ENCODE peak calls at places on chromosomes 7 and 10, in six cellular contexts. W is AG04450, S is pancreas, D is colonic mucosa, I is upper lobe of right lung, Q is transverse colon. Z is an unnamed sample.

GRCh38 chr10:6583447-6583846 is 3.4 kb upstream of the PRKCQ start:
- DNase-seq in D (no peak), I (no peak), S (no peak), W (no peak), Q (no peak), Z (no peak)

GRCh38 chr10:132418520-132419416 is 21.8 kb downstream of the PWWP2B start:
- DNase-seq in I (peak; percentile 90), D (peak; percentile 92), Q (peak; percentile 93), W (no peak), S (peak; percentile 94), Z (no peak)

GRCh38 chr7:5997210-5997808 is 11.5 kb downstream of the PMS2 start:
- DNase-seq in D (peak; percentile 53), I (no peak), Q (peak; percentile 58), S (no peak), W (peak; percentile 32), Z (peak; percentile 24)

GRCh38 chr7:38374507-38374906 is 101.1 kb upstream of the TARP start:
- DNase-seq in I (no peak), D (no peak), S (no peak), Q (no peak), W (no peak), Z (no peak)

GRCh38 chr7:1323178-1324027 is 90.7 kb downstream of the UNCX start:
- DNase-seq in S (no peak), W (no peak), D (no peak), I (no peak), Q (no peak), Z (no peak)

GRCh38 chr7:150415161-150416160 is 35.0 kb upstream of the GIMAP8 start:
- DNase-seq in S (no peak), D (peak; percentile 9), W (no peak), Q (no peak), I (no peak), Z (no peak)

GRCh38 chr7:128121731-128122576 is 90.7 kb upstream of the LRRC4 start:
- DNase-seq in D (no peak), I (no peak), Q (no peak), S (no peak), W (no peak), Z (peak; percentile 42)

GRCh38 chr10:100882681-100883321 is 30.0 kb upstream of the SLF2 start:
- DNase-seq in Q (no peak), D (no peak), W (peak; percentile 47), S (no peak), I (peak; percentile 41), Z (peak; percentile 35)

GRCh38 chr7:51224811-51225581 is 91.6 kb downstream of the COBL start:
- DNase-seq in D (peak; percentile 88), Q (peak; percentile 85), W (no peak), I (peak; percentile 75), S (peak; percentile 82), Z (no peak)

GRCh38 chr7:102284891-102285540 is 1.7 kb upstream of the SH2B2 start:
- DNase-seq in D (peak; percentile 53), S (peak; percentile 76), Q (peak; percentile 55), W (no peak), I (peak; percentile 89), Z (peak; percentile 73)

GRCh38 chr10:103602852-103603155 is 109.3 kb downstream of the NEURL1 start:
- DNase-seq in Q (no peak), I (no peak), W (no peak), D (no peak), S (no peak), Z (no peak)

GRCh38 chr7:106071999-106072714 is 40.0 kb downstream of the SYPL1 start:
- DNase-seq in D (peak; percentile 70), S (no peak), Q (peak; percentile 53), I (no peak), W (no peak), Z (peak; percentile 54)

GRCh38 chr10:102413053-102413705 is 5.4 kb downstream of the PSD start:
- DNase-seq in Q (no peak), I (no peak), S (peak; percentile 40), D (no peak), W (no peak), Z (no peak)

GRCh38 chr7:128890306-128891109 is 20.0 kb downstream of the KCP start:
- DNase-seq in S (peak; percentile 67), I (peak; percentile 75), D (peak; percentile 65), W (no peak), Q (peak; percentile 74), Z (no peak)

GRCh38 chr7:42348627-42349026 is 111.6 kb upstream of the GLI3 start:
- DNase-seq in W (no peak), Q (no peak), D (no peak), I (no peak), S (no peak), Z (no peak)

GRCh38 chr10:50981385-50981784 is 92.9 kb upstream of the PRKG1 start:
- DNase-seq in D (no peak), Q (no peak), I (no peak), W (no peak), S (no peak), Z (no peak)

GRCh38 chr10:102713483-102713813 is 749 bp downstream of the ARL3 start:
- DNase-seq in Q (no peak), W (no peak), S (no peak), I (no peak), D (no peak), Z (no peak)

GRCh38 chr10:110609592-110609991 is 34.5 kb upstream of the RBM20 start:
- DNase-seq in D (no peak), W (no peak), Q (no peak), S (no peak), I (no peak), Z (peak; percentile 59)

GRCh38 chr10:60718891-60719290 is 59.4 kb upstream of the CDK1 start:
- DNase-seq in W (no peak), D (no peak), Q (no peak), I (no peak), S (no peak), Z (no peak)

GRCh38 chr10:124675824-124676223 is 68.4 kb downstream of the FAM53B start:
- DNase-seq in Q (no peak), S (no peak), W (no peak), I (no peak), D (no peak), Z (no peak)

GRCh38 chr7:8443871-8444756 is 10.7 kb downstream of the NXPH1 start:
- DNase-seq in S (no peak), D (no peak), W (no peak), Q (no peak), I (no peak), Z (no peak)

GRCh38 chr7:5595545-5596045 is 172.0 kb upstream of the TNRC18 start:
- DNase-seq in S (no peak), W (no peak), I (no peak), Q (no peak), D (no peak), Z (no peak)

GRCh38 chr10:30827531-30828120 is 198.1 kb upstream of the LYZL2 start:
- DNase-seq in D (no peak), I (no peak), W (peak; percentile 62), S (no peak), Q (no peak), Z (peak; percentile 49)

GRCh38 chr10:75401569-75402485 is at the start of gene ZNF503:
- DNase-seq in D (peak; percentile 95), I (peak; percentile 98), W (peak; percentile 95), S (peak; percentile 97), Q (peak; percentile 94), Z (peak; percentile 97)

DNA sequence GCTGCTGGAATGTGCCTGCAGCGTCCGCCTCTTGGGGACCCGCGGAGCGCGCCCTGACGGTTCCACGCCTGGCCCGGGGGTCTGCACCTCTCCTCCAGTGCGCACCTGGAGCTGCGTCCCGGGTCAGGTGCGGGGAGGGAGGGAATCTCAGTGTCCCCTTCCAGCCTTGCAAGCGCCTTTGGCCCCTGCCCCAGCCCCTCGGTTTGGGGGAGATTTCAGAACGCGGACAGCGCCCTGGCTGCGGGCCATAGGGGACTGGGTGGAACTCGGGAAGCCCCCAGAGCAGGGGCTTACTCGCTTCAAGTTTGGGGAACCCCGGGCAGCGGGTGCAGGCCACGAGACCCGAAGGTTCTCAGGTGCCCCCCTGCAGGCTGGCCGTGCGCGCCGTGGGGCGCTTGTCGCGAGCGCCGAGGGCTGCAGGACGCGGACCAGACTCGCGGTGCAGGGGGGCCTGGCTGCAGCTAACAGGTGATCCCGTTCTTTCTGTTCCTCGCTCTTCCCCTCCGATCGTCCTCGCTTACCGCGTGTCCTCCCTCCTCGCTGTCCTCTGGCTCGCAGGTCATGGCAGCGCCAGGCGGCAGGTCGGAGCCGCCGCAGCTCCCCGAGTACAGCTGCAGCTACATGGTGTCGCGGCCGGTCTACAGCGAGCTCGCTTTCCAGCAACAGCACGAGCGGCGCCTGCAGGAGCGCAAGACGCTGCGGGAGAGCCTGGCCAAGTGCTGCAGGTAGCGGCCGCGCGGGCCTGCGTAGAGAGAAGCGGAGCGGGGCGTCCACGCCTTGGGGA is 645 bp downstream of the SLC26A4 start:
- DNase-seq in S (peak; percentile 92), W (no peak), D (peak; percentile 48), Q (peak; percentile 52), I (peak; percentile 78), Z (peak; percentile 32)
- TF ChIP-seq CTCF in S (no peak), W (peak; percentile 29), D (no peak), Q (peak; percentile 9), I (no peak), Z (no peak)

GRCh38 chr7:142228681-142229080 is 29.2 kb downstream of the PRSS58 start:
- DNase-seq in D (no peak), S (no peak), W (no peak), Q (no peak), I (no peak), Z (no peak)

GRCh38 chr7:142231716-142232115 is 26.1 kb downstream of the PRSS58 start:
- DNase-seq in S (no peak), W (no peak), I (no peak), D (no peak), Q (no peak), Z (no peak)
- TF ChIP-seq CTCF in S (no peak), W (no peak), I (no peak), D (no peak), Q (no peak), Z (no peak)

GRCh38 chr10:31876616-31877352 is 51.8 kb downstream of the ARHGAP12 start:
- DNase-seq in D (no peak), S (no peak), I (no peak), W (no peak), Q (no peak), Z (no peak)
- TF ChIP-seq CTCF in D (no peak), S (no peak), I (no peak), W (no peak), Q (no peak), Z (no peak)

GRCh38 chr10:69363666-69364065 is 53.1 kb downstream of the TACR2 start:
- DNase-seq in D (no peak), I (no peak), W (no peak), Q (no peak), S (no peak), Z (no peak)

GRCh38 chr10:69361303-69361614 is 55.5 kb downstream of the TACR2 start:
- DNase-seq in I (no peak), Q (no peak), S (peak; percentile 92), W (no peak), D (no peak), Z (no peak)

GRCh38 chr10:69367469-69367868 is 49.2 kb downstream of the TACR2 start:
- DNase-seq in S (no peak), D (no peak), W (no peak), I (no peak), Q (no peak), Z (no peak)

GRCh38 chr10:69362471-69362954 is 54.2 kb downstream of the TACR2 start:
- DNase-seq in I (peak; percentile 75), W (peak; percentile 45), S (no peak), D (peak; percentile 69), Q (peak; percentile 64), Z (peak; percentile 78)

DNA sequence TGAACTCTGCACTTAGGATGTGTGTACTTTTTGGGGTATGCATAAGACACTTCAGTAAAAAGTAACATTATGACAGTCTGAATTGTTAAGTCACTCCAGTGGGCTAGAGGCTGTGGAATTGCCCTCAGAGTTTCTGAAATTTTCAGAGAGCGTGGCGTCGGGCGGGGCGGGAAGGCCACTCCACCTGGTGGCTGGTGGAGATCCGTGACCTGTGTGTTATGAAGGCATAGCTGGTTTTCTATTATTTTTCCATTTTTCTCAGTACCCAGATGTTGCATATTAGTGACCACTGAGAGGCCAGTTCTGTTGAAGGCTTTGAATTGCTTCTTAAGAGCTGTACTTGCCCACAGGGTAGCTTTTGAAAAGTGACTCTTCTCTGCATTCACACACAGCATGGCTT is 52.5 kb downstream of the TACR2 start:
- DNase-seq in I (no peak), Q (no peak), D (no peak), W (no peak), S (no peak), Z (no peak)
- TF ChIP-seq CTCF in I (no peak), Q (no peak), D (no peak), W (no peak), S (no peak), Z (no peak)

Z was measured in heart left ventricle.